ENCODE peak calls at places on chromosomes 6 and 20, in four cellular contexts. One of them, this sample, is unnamed.

GRCh38 chr20:51237278-51237677 is 214.4 kb upstream of the KCNG1 start:
- DNase-seq in brain microvascular endothelial cell: peak
- DNase-seq in PC-9: no peak
- DNase-seq in BJ: no peak
- DNase-seq in this sample: no peak

GRCh38 chr6:118565317-118565960 is 17.3 kb downstream of the PLN start:
- DNase-seq in brain microvascular endothelial cell: no peak
- DNase-seq in PC-9: peak
- DNase-seq in BJ: no peak
- DNase-seq in this sample: no peak

GRCh38 chr20:36061754-36062153 is 92.8 kb upstream of the EPB41L1 start:
- DNase-seq in brain microvascular endothelial cell: no peak
- DNase-seq in PC-9: no peak
- DNase-seq in BJ: no peak
- DNase-seq in this sample: no peak

GRCh38 chr6:42784739-42785498 is 3.1 kb downstream of the BICRAL start:
- DNase-seq in BJ: no peak
- DNase-seq in brain microvascular endothelial cell: no peak
- DNase-seq in PC-9: no peak
- DNase-seq in this sample: no peak

GRCh38 chr6:16706029-16706428 is 55.2 kb downstream of the ATXN1 start:
- DNase-seq in BJ: no peak
- DNase-seq in PC-9: no peak
- DNase-seq in brain microvascular endothelial cell: no peak
- DNase-seq in this sample: no peak

GRCh38 chr6:47345761-47346160 is 36.1 kb upstream of the TNFRSF21 start:
- DNase-seq in BJ: no peak
- DNase-seq in brain microvascular endothelial cell: no peak
- DNase-seq in PC-9: no peak
- DNase-seq in this sample: no peak

GRCh38 chr6:165883851-165884640 is 221.0 kb upstream of the PDE10A start:
- DNase-seq in PC-9: no peak
- DNase-seq in brain microvascular endothelial cell: peak
- DNase-seq in BJ: no peak
- DNase-seq in this sample: no peak

GRCh38 chr6:49522710-49523593 is 23.2 kb downstream of the GLYATL3 start:
- DNase-seq in BJ: no peak
- DNase-seq in brain microvascular endothelial cell: no peak
- DNase-seq in PC-9: no peak
- DNase-seq in this sample: no peak

GRCh38 chr6:148593130-148593812 is 153.6 kb upstream of the UST start:
- DNase-seq in brain microvascular endothelial cell: peak
- DNase-seq in BJ: no peak
- DNase-seq in PC-9: no peak
- DNase-seq in this sample: no peak

GRCh38 chr6:84979541-84979940 is 215.1 kb upstream of the TBX18 start:
- DNase-seq in BJ: no peak
- DNase-seq in PC-9: no peak
- DNase-seq in brain microvascular endothelial cell: peak
- DNase-seq in this sample: no peak

GRCh38 chr6:48610846-48611245 is 499.8 kb upstream of the PTCHD4 start:
- DNase-seq in PC-9: no peak
- DNase-seq in brain microvascular endothelial cell: no peak
- DNase-seq in BJ: no peak
- DNase-seq in this sample: no peak

GRCh38 chr20:59455392-59456341 is 148.7 kb upstream of the PHACTR3 start:
- DNase-seq in brain microvascular endothelial cell: no peak
- DNase-seq in BJ: no peak
- DNase-seq in PC-9: peak
- DNase-seq in this sample: no peak

GRCh38 chr6:169266746-169267629 is 13.3 kb upstream of the THBS2 start:
- DNase-seq in BJ: peak
- DNase-seq in PC-9: no peak
- DNase-seq in brain microvascular endothelial cell: no peak
- DNase-seq in this sample: no peak

GRCh38 chr6:642805-643204 is 14.1 kb downstream of the HUS1B start:
- DNase-seq in brain microvascular endothelial cell: no peak
- DNase-seq in BJ: no peak
- DNase-seq in PC-9: no peak
- DNase-seq in this sample: no peak

GRCh38 chr20:62378215-62378614 is 8.7 kb upstream of the RPS21 start:
- DNase-seq in BJ: no peak
- DNase-seq in PC-9: no peak
- DNase-seq in brain microvascular endothelial cell: no peak
- DNase-seq in this sample: no peak

DNA sequence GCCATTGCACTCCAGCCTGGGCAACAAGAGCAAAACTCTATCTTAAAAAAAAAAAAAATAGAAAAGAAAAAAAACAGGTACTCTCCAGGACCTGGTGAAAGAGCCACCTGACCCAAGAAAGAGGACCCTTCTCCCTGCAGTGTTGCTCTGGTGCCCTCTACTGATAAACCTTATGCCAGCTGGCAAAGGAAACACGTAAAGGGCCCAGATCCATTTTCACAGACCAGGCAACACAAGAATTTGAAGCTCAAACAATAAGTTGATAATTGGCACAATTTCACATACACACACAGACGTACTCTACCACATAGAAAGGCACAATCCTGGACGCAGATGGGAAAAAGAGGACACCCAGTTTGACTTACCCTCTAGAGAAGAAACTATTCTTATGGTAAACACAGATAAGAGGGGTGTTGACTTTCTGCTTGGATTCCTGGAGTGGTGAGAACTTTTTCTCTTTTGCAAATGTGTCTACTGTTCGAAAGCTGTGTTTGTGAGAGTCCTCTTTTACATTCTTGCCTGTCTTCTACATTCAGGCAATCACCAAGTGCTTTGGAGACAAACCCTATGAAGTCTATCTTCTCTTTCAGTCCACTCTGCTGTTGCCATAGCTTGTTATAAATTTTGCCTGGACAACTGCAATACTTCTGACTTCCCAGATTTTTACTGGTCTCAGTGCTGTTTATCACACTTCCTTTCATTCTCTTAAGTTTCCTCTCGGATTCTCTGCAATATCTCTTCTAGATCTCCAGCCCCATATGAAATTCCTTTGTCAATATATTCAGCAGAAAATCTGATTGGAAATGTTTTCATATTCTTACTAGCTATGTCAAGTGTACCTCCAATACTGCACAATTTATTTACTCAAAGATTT is 6.4 kb upstream of the SNRPB start:
- DNase-seq in brain microvascular endothelial cell: no peak
- DNase-seq in PC-9: no peak
- DNase-seq in BJ: no peak
- DNase-seq in this sample: no peak
- TF ChIP-seq CTCF in brain microvascular endothelial cell: no peak
- TF ChIP-seq CTCF in PC-9: no peak
- TF ChIP-seq CTCF in BJ: peak
- TF ChIP-seq CTCF in this sample: no peak

DNA sequence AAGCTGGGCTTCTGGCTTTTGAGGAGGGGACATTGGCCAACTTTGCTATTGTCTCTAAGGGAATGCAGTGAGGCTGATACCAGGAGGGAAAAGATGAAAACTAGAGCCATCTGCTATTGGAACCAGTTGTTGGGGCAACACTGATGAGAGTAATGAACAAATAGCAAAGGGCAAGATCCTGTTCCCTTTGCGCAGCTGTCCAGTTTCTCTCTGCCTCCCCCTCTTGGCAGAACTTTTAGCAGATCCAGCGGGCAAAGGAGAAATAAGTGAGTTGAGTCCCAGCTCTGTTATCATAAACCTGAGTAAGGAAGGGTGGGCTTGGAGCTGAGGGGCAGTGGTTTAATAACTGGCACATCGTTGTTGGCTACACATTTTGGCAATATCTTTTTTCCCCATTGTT is 126.8 kb downstream of the AKAP7 start:
- DNase-seq in brain microvascular endothelial cell: no peak
- DNase-seq in PC-9: no peak
- DNase-seq in BJ: no peak
- DNase-seq in this sample: no peak
- TF ChIP-seq CTCF in brain microvascular endothelial cell: peak
- TF ChIP-seq CTCF in PC-9: no peak
- TF ChIP-seq CTCF in BJ: no peak
- TF ChIP-seq CTCF in this sample: no peak

GRCh38 chr20:54004397-54004940 is 65.9 kb downstream of the BCAS1 start:
- DNase-seq in brain microvascular endothelial cell: no peak
- DNase-seq in BJ: no peak
- DNase-seq in PC-9: no peak
- DNase-seq in this sample: no peak
- TF ChIP-seq CTCF in brain microvascular endothelial cell: no peak
- TF ChIP-seq CTCF in BJ: no peak
- TF ChIP-seq CTCF in PC-9: no peak
- TF ChIP-seq CTCF in this sample: no peak

DNA sequence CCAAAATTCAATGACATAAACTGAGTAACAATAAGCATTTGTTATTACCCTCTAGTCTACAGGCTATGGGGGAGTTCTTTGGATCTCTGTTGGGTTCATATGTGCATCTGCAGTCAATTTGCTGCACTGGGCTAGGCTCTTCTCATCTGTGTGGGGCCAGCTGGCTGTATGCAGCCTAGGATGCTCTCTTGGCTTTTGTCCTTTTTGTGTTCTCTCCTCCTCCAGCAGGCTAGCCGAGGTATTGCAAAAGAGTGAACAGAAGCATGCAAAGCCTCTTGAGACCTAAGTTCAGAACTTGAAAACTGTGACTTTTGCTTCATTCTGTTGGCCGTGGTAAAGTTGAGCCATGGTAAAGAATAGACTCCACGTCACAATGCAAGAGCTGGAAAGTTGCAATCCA is 62.8 kb upstream of the FOXO3 start:
- DNase-seq in brain microvascular endothelial cell: peak
- DNase-seq in PC-9: no peak
- DNase-seq in BJ: no peak
- DNase-seq in this sample: no peak
- TF ChIP-seq CTCF in brain microvascular endothelial cell: peak
- TF ChIP-seq CTCF in PC-9: peak
- TF ChIP-seq CTCF in BJ: peak
- TF ChIP-seq CTCF in this sample: peak

DNA sequence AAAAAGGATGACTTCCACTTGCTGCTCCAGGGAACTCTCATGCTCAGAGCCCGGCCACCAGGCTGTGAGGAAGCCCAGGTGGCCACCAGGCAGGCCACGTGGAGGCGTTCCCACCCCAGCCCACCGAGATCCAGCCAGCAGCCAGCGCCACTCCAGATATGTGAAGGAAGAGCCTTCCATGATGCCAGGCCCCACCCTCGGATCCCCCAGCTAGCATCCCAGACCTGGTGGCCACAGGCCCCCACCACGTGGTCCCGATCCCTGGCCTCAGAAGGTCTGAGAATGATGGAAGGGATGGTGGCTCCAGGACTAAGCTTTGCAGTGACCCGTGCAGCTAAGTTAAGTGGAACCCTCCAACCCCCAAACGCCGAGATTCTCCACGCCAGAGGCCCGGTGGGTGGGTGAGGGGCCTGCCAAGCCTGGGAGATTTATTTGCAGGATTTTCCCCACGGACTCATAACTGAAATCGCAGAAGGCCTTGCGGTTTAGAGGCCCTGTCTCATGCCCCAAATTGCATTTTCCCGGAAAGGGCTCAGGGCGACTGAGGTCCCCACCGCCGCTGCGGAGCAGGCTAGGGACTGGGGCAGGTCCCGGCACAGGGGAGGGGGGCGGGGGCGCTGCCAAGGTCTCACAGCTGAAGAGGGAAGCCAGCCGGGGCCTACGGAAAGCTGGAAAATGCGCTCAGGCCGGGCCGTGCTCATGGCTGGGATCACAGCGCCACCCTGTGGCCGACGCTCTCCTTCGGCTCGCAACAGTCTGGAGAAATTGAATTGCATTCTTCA is 31.1 kb upstream of the CST7 start:
- DNase-seq in brain microvascular endothelial cell: peak
- DNase-seq in PC-9: peak
- DNase-seq in BJ: no peak
- DNase-seq in this sample: peak
- TF ChIP-seq CTCF in brain microvascular endothelial cell: peak
- TF ChIP-seq CTCF in PC-9: peak
- TF ChIP-seq CTCF in BJ: peak
- TF ChIP-seq CTCF in this sample: peak

GRCh38 chr6:107414246-107414645 is 45.1 kb downstream of the PDSS2 start:
- DNase-seq in BJ: no peak
- DNase-seq in brain microvascular endothelial cell: no peak
- DNase-seq in PC-9: no peak
- DNase-seq in this sample: no peak

GRCh38 chr6:107416179-107416578 is 43.2 kb downstream of the PDSS2 start:
- DNase-seq in BJ: no peak
- DNase-seq in brain microvascular endothelial cell: no peak
- DNase-seq in PC-9: no peak
- DNase-seq in this sample: no peak

GRCh38 chr6:107421696-107422256 is 37.6 kb downstream of the PDSS2 start:
- DNase-seq in BJ: no peak
- DNase-seq in brain microvascular endothelial cell: no peak
- DNase-seq in PC-9: no peak
- DNase-seq in this sample: no peak

GRCh38 chr6:107419747-107420146 is 39.6 kb downstream of the PDSS2 start:
- DNase-seq in brain microvascular endothelial cell: peak
- DNase-seq in PC-9: no peak
- DNase-seq in BJ: no peak
- DNase-seq in this sample: no peak

GRCh38 chr6:107418118-107418517 is 41.2 kb downstream of the PDSS2 start:
- DNase-seq in BJ: no peak
- DNase-seq in brain microvascular endothelial cell: peak
- DNase-seq in PC-9: no peak
- DNase-seq in this sample: no peak
- TF ChIP-seq CTCF in BJ: peak
- TF ChIP-seq CTCF in brain microvascular endothelial cell: peak
- TF ChIP-seq CTCF in PC-9: no peak
- TF ChIP-seq CTCF in this sample: peak

GRCh38 chr6:81683928-81684327 is 68.6 kb downstream of the TENT5A start:
- DNase-seq in PC-9: no peak
- DNase-seq in brain microvascular endothelial cell: no peak
- DNase-seq in BJ: no peak
- DNase-seq in this sample: no peak

GRCh38 chr6:81682858-81683257 is 69.6 kb downstream of the TENT5A start:
- DNase-seq in BJ: no peak
- DNase-seq in brain microvascular endothelial cell: no peak
- DNase-seq in PC-9: no peak
- DNase-seq in this sample: no peak

DNA sequence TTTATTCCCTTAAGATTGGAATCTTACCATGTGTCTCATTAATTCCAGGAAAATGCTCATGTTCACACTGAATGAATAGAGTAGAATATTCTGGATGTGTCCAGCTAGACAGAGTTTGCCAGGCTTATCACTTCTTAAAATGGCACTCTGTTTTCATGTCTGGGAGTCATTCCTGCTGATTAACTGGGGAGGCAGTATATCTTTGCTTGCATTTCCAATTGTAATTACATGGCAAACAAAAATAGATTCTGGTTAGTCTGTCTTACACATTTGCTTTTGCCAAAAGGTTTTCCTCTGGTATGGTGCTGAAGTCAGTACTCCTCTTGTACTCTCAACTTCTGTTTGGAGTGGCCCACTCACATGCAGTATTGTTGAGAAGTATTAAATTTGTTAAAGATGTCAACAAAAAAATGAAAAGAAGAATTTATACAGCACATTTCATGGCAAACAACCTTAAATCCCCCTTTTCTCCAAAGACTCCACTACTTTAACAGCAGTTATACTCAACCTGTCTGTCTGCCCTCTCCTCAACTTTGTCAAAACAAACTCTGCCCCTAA is 70.2 kb downstream of the TENT5A start:
- DNase-seq in PC-9: no peak
- DNase-seq in BJ: no peak
- DNase-seq in brain microvascular endothelial cell: no peak
- DNase-seq in this sample: no peak
- TF ChIP-seq CTCF in PC-9: no peak
- TF ChIP-seq CTCF in BJ: no peak
- TF ChIP-seq CTCF in brain microvascular endothelial cell: no peak
- TF ChIP-seq CTCF in this sample: no peak